ENCODE peak calls at places on chromosomes 12 and 14, in nine cellular contexts. B, M, A, Y, N, T, X, V and Z are unnamed samples.

GRCh38 chr14:52602131-52602530 is 49.5 kb downstream of the GPR137C start:
- DNase-seq in V (no peak), M (no peak), A (no peak), X (no peak), B (no peak), Y (no peak), T (no peak), N (no peak), Z (no peak)

GRCh38 chr12:57528831-57529555 is 6.4 kb downstream of the MBD6 start:
- DNase-seq in Y (no peak), V (no peak), T (no peak), B (no peak), X (no peak), N (no peak), A (no peak), M (no peak), Z (no peak)

GRCh38 chr12:91133871-91134270 is 22.6 kb upstream of the LUM start:
- DNase-seq in Y (no peak), T (no peak), B (no peak), M (peak; percentile 92), A (no peak), V (no peak), X (no peak), N (no peak), Z (no peak)

GRCh38 chr12:15688202-15688736 is 100.9 kb downstream of the EPS8 start:
- DNase-seq in A (no peak), M (no peak), T (peak; percentile 81), V (peak; percentile 71), N (peak; percentile 74), X (peak; percentile 81), B (no peak), Y (peak; percentile 67), Z (no peak)

GRCh38 chr12:64611430-64612286 is 1.4 kb downstream of the RASSF3 start:
- DNase-seq in B (no peak), N (peak; percentile 54), V (peak; percentile 58), X (peak; percentile 70), T (peak; percentile 48), Y (peak; percentile 37), M (no peak), A (no peak), Z (peak; percentile 41)

GRCh38 chr14:53450871-53451270 is 297.7 kb upstream of the DDHD1 start:
- DNase-seq in N (peak; percentile 52), M (no peak), B (no peak), X (no peak), Y (no peak), A (no peak), T (no peak), V (no peak), Z (no peak)

GRCh38 chr14:51095854-51096823 is 1.2 kb upstream of the TRIM9 start:
- DNase-seq in M (no peak), Y (peak; percentile 5), V (no peak), T (peak; percentile 23), A (no peak), X (peak; percentile 38), N (no peak), B (no peak), Z (peak; percentile 17)

GRCh38 chr12:28033538-28033915 is 61.0 kb upstream of the PTHLH start:
- DNase-seq in A (no peak), B (no peak), N (no peak), X (no peak), Y (no peak), T (no peak), V (no peak), M (no peak), Z (no peak)

GRCh38 chr12:104049278-104050257 is at the start of gene GLT8D2:
- DNase-seq in Y (peak; percentile 59), T (peak; percentile 22), M (peak; percentile 39), N (no peak), B (no peak), X (peak; percentile 79), V (peak; percentile 56), A (no peak), Z (peak; percentile 74)

GRCh38 chr12:93773122-93773871 is 96.1 kb downstream of the CRADD start:
- DNase-seq in A (no peak), V (no peak), X (no peak), B (peak; percentile 56), M (no peak), N (no peak), Y (no peak), T (no peak), Z (no peak)

GRCh38 chr14:102095231-102095870 is 8.5 kb upstream of the HSP90AA1 start:
- DNase-seq in B (no peak), N (no peak), A (no peak), V (no peak), Y (no peak), T (no peak), M (no peak), X (no peak), Z (no peak)